ENCODE peak calls at places on chromosomes 11 and 22, in eight cellular contexts. S is NCI-H1092 treated with DMSO at 0.1 percent for 48 hours; T is head of caudate nucleus; C is stimulated activated naive CD4-positive, alpha-beta T cell; P is cerebellar cortex; Z is mucosa of gallbladder; B is C1 segment of cervical spinal cord; Q is B cell. U is an unnamed sample.

GRCh38 chr11:132920391-132921095 is 611.8 kb downstream of the OPCML start:
- DNase-seq in S (no peak), Z (no peak), C (no peak), B (no peak), Q (no peak), P (no peak), T (no peak), U (no peak)

GRCh38 chr11:721913-722811 is 16.1 kb downstream of the EPS8L2 start:
- DNase-seq in Q (peak; percentile 93), C (peak; percentile 43), Z (no peak), B (no peak), S (peak; percentile 20), T (no peak), P (no peak), U (peak; percentile 97)

GRCh38 chr11:34501500-34501899 is 12.1 kb downstream of the ELF5 start:
- DNase-seq in Q (no peak), C (no peak), T (no peak), Z (no peak), B (no peak), S (no peak), P (no peak), U (no peak)

GRCh38 chr22:48394787-48395620 is 1432.7 kb downstream of the BRD1 start:
- DNase-seq in Q (no peak), Z (no peak), S (no peak), T (no peak), B (no peak), C (no peak), P (no peak), U (no peak)

GRCh38 chr11:10920205-10920604 is 62.4 kb upstream of the ZBED5 start:
- DNase-seq in S (no peak), Q (no peak), C (no peak), T (no peak), P (no peak), B (no peak), Z (no peak), U (no peak)

GRCh38 chr11:91859666-91860065 is 365.0 kb upstream of the FAT3 start:
- DNase-seq in S (no peak), T (no peak), P (no peak), B (no peak), Z (no peak), Q (no peak), C (no peak), U (no peak)

GRCh38 chr11:45894555-45895247 is 9.2 kb downstream of the MAPK8IP1 start:
- DNase-seq in B (no peak), Z (no peak), S (no peak), P (peak; percentile 43), Q (no peak), T (peak; percentile 70), C (no peak), U (no peak)

GRCh38 chr11:109508185-109508584 is 86.2 kb downstream of the C11orf87 start:
- DNase-seq in Q (no peak), S (peak; percentile 18), T (no peak), C (no peak), B (no peak), Z (no peak), P (no peak), U (no peak)

GRCh38 chr11:122159173-122159701 is 43.2 kb upstream of the BLID start:
- DNase-seq in T (peak; percentile 64), Q (no peak), S (peak; percentile 88), C (no peak), B (no peak), P (no peak), Z (no peak), U (no peak)

GRCh38 chr11:93655047-93655446 is 6.4 kb upstream of the CEP295 start:
- DNase-seq in S (no peak), B (no peak), Q (no peak), Z (no peak), T (no peak), C (no peak), P (no peak), U (no peak)

GRCh38 chr22:24807284-24807950 is 1.4 kb downstream of the SGSM1 start:
- DNase-seq in S (no peak), C (no peak), P (peak; percentile 46), T (peak; percentile 35), Q (no peak), B (no peak), Z (peak; percentile 37), U (no peak)

GRCh38 chr11:125140251-125140650 is 24.3 kb upstream of the PKNOX2 start:
- DNase-seq in B (no peak), S (no peak), Z (no peak), C (no peak), T (no peak), P (no peak), Q (no peak), U (no peak)

GRCh38 chr22:28608546-28608945 is 71.1 kb downstream of the TTC28 start:
- DNase-seq in C (no peak), Q (no peak), T (no peak), Z (no peak), S (no peak), P (no peak), B (no peak), U (no peak)

GRCh38 chr11:68979931-68980775 is 633 bp downstream of the MRGPRD start:
- DNase-seq in Q (no peak), P (no peak), S (no peak), B (no peak), Z (no peak), T (no peak), C (no peak), U (no peak)

U was measured in DMS53.